ENCODE peak calls at places on chromosomes 13 and 19, in nine cellular contexts. X is upper lobe of right lung; K is OCI-M1; D is HFFc6; E is Right ventricle myocardium superior; Q is EL; H is Peyer's patch; V is EH; C is naive thymus-derived CD8-positive, alpha-beta T cell. M is an unnamed sample.

GRCh38 chr13:76440568-76440967 is 445.6 kb downstream of the KCTD12 start:
- DNase-seq in X (no peak), K (peak; percentile 83), D (no peak), E (no peak), Q (no peak), H (no peak), V (no peak), C (no peak), M (no peak)

GRCh38 chr19:40224342-40225148 is 1.9 kb downstream of the CCNP start:
- DNase-seq in X (no peak), K (no peak), D (no peak), E (no peak), Q (no peak), H (no peak), V (no peak), C (no peak), M (no peak)

GRCh38 chr19:49643466-49643865 is 1.5 kb downstream of the SCAF1 start:
- DNase-seq in X (no peak), K (no peak), D (no peak), E (no peak), Q (no peak), H (no peak), V (no peak), C (no peak), M (no peak)

GRCh38 chr19:34359140-34359953 is 5.6 kb upstream of the GPI start:
- DNase-seq in X (peak; percentile 99), K (peak; percentile 98), D (peak; percentile 75), E (peak; percentile 98), Q (peak; percentile 97), H (peak; percentile 96), V (peak; percentile 97), C (peak; percentile 79), M (peak; percentile 96)

GRCh38 chr19:1384478-1385110 is 887 bp downstream of the NDUFS7 start:
- DNase-seq in X (no peak), K (peak; percentile 10), D (no peak), E (no peak), Q (no peak), H (no peak), V (no peak), C (no peak), M (no peak)

GRCh38 chr19:14416743-14417214 is 2.4 kb downstream of the DDX39A start:
- DNase-seq in X (no peak), K (no peak), D (no peak), E (no peak), Q (no peak), H (peak; percentile 64), V (peak; percentile 34), C (no peak), M (no peak)

GRCh38 chr13:113458218-113459065 is 5.2 kb upstream of the ADPRHL1 start:
- DNase-seq in X (peak; percentile 57), K (no peak), D (no peak), E (no peak), Q (peak; percentile 13), H (no peak), V (peak; percentile 24), C (no peak), M (no peak)

GRCh38 chr13:48816696-48817095 is 159.0 kb upstream of the FNDC3A start:
- DNase-seq in X (no peak), K (no peak), D (no peak), E (no peak), Q (no peak), H (no peak), V (no peak), C (no peak), M (no peak)

GRCh38 chr13:112965103-112965502 is 3.9 kb upstream of the MCF2L start:
- DNase-seq in X (no peak), K (no peak), D (no peak), E (peak; percentile 42), Q (no peak), H (no peak), V (no peak), C (no peak), M (no peak)

GRCh38 chr13:39684531-39685137 is 29.2 kb downstream of the COG6 start:
- DNase-seq in X (no peak), K (peak; percentile 72), D (peak; percentile 39), E (no peak), Q (peak; percentile 18), H (no peak), V (peak; percentile 51), C (no peak), M (no peak)

GRCh38 chr13:58893396-58893795 is 1261.9 kb downstream of the PCDH17 start:
- DNase-seq in X (no peak), K (no peak), D (no peak), E (no peak), Q (no peak), H (no peak), V (no peak), C (no peak), M (no peak)

GRCh38 chr13:75836441-75836840 is 200.3 kb downstream of the LMO7 start:
- DNase-seq in X (peak; percentile 69), K (no peak), D (no peak), E (no peak), Q (no peak), H (no peak), V (no peak), C (no peak), M (no peak)

GRCh38 chr19:14670408-14670807 is 4.2 kb downstream of the ADGRE3 start:
- DNase-seq in X (no peak), K (no peak), D (no peak), E (no peak), Q (no peak), H (no peak), V (no peak), C (no peak), M (no peak)

GRCh38 chr13:49367640-49368431 is 76.0 kb downstream of the CAB39L start:
- DNase-seq in X (no peak), K (no peak), D (no peak), E (no peak), Q (no peak), H (no peak), V (peak; percentile 52), C (no peak), M (no peak)

M was measured in coronary artery.